ENCODE peak calls at places on chromosomes 16 and 17, in four cellular contexts. A is OCI-LY7, S is HCT116, J is PC-3. K is an unnamed sample.

GRCh38 chr16:10741844-10742243 is 1.8 kb upstream of the NUBP1 start:
- DNase-seq in A (no peak), S (no peak), J (no peak), K (no peak)

GRCh38 chr17:31310877-31311276 is 3.0 kb downstream of the EVI2B start:
- DNase-seq in A (peak), S (no peak), J (no peak), K (no peak)

GRCh38 chr16:57830890-57831484 is 28.7 kb upstream of the KIFC3 start:
- DNase-seq in A (no peak), S (no peak), J (no peak), K (no peak)

GRCh38 chr17:37527249-37527851 is 37.7 kb downstream of the DUSP14 start:
- DNase-seq in A (peak), S (peak), J (peak), K (peak)

GRCh38 chr17:29143894-29144293 is 36.3 kb downstream of the MYO18A start:
- DNase-seq in A (peak), S (no peak), J (peak), K (peak)

GRCh38 chr17:40091691-40092397 is 8.5 kb downstream of the NR1D1 start:
- DNase-seq in A (no peak), S (no peak), J (no peak), K (peak)

GRCh38 chr16:1871974-1872635 is at the start of gene MEIOB:
- DNase-seq in A (no peak), S (no peak), J (no peak), K (peak)

GRCh38 chr17:37787055-37787720 is 42.3 kb upstream of the HNF1B start:
- DNase-seq in A (no peak), S (no peak), J (no peak), K (peak)

GRCh38 chr17:49588312-49588711 is 12.6 kb downstream of the NXPH3 start:
- DNase-seq in A (no peak), S (no peak), J (no peak), K (peak)

GRCh38 chr16:88782454-88783390 is 2.3 kb downstream of the PIEZO1 start:
- DNase-seq in A (peak), S (peak), J (peak), K (peak)

GRCh38 chr17:72530409-72530808 is 409.6 kb downstream of the SOX9 start:
- DNase-seq in A (no peak), S (no peak), J (no peak), K (no peak)

GRCh38 chr17:7250655-7251329 is 742 bp downstream of the CTDNEP1 start:
- DNase-seq in A (no peak), S (no peak), J (no peak), K (peak)

GRCh38 chr17:82334622-82335394 is 1.2 kb upstream of the SECTM1 start:
- DNase-seq in A (peak), S (no peak), J (peak), K (peak)

GRCh38 chr17:60748232-60748631 is 70.6 kb downstream of the BCAS3 start:
- DNase-seq in A (no peak), S (no peak), J (no peak), K (no peak)

GRCh38 chr17:42845918-42846593 is 1.7 kb downstream of the AOC2 start:
- DNase-seq in A (no peak), S (no peak), J (peak), K (no peak)

GRCh38 chr16:57633383-57634064 is 5.1 kb downstream of the ADGRG1 start:
- DNase-seq in A (no peak), S (no peak), J (no peak), K (no peak)

GRCh38 chr16:67052399-67052798 is 23.4 kb downstream of the CBFB start:
- DNase-seq in A (no peak), S (no peak), J (no peak), K (no peak)
- H3K4me2 ChIP-seq in A (no peak), S (no peak), J (no peak), K (no peak)

GRCh38 chr16:68524069-68524820 is 14.8 kb upstream of the ZFP90 start:
- DNase-seq in A (no peak), S (no peak), J (no peak), K (no peak)

GRCh38 chr16:68526143-68526781 is 12.8 kb upstream of the ZFP90 start:
- DNase-seq in A (peak), S (no peak), J (no peak), K (no peak)

GRCh38 chr16:68517606-68518161 is 21.4 kb upstream of the ZFP90 start:
- DNase-seq in A (no peak), S (no peak), J (no peak), K (no peak)

GRCh38 chr16:68519225-68519745 is 19.8 kb upstream of the ZFP90 start:
- DNase-seq in A (no peak), S (no peak), J (no peak), K (no peak)

GRCh38 chr16:68520649-68521086 is 18.4 kb upstream of the ZFP90 start:
- DNase-seq in A (peak), S (peak), J (peak), K (peak)
- H3K4me2 ChIP-seq in A (peak), S (peak), J (peak), K (peak)

GRCh38 chr16:82915139-82915824 is 288.5 kb downstream of the CDH13 start:
- DNase-seq in A (no peak), S (no peak), J (no peak), K (no peak)

DNA sequence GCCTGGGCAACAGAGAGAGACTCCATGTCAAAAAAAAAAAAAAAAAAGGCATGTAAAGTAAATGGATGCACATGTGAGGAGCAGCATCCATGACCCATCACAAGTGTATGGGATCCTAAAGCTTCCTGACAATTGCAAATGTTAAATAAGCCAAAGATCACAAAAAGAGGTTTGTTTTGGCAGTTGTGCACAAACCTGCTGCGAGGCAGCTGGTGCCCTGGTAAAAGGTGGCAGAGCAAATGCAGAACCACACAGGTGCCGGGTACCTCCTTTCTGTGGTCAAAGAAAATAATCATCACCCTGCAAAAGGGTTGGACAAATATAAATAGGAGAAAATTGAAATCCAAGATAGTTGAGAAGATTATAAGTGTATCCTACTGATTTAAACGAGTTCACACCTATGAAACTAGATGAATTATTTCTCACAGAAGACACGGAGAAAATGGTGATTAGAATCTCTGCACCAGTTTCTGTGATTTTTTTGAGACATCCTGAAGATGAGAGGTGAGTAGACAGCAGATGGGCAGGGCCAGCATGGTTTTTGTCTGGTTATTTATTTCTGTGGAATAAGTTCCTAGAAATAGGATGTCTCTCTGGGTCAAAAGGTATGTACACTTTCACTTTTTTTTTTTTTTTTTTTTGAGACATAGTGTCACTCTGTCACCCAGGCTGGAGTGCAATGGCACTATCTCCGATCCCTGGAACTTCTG is 291.3 kb downstream of the CDH13 start:
- DNase-seq in A (no peak), S (no peak), J (no peak), K (no peak)
- H3K4me2 ChIP-seq in A (no peak), S (no peak), J (no peak), K (no peak)

GRCh38 chr16:68909099-68909733 is 65.9 kb downstream of the TANGO6 start:
- DNase-seq in A (no peak), S (no peak), J (no peak), K (no peak)

GRCh38 chr16:68910051-68910450 is 66.7 kb downstream of the TANGO6 start:
- DNase-seq in A (no peak), S (no peak), J (no peak), K (no peak)

GRCh38 chr16:68902376-68903345 is 59.3 kb downstream of the TANGO6 start:
- DNase-seq in A (peak), S (peak), J (peak), K (peak)

GRCh38 chr16:68908000-68908313 is 64.6 kb downstream of the TANGO6 start:
- DNase-seq in A (no peak), S (no peak), J (no peak), K (no peak)

DNA sequence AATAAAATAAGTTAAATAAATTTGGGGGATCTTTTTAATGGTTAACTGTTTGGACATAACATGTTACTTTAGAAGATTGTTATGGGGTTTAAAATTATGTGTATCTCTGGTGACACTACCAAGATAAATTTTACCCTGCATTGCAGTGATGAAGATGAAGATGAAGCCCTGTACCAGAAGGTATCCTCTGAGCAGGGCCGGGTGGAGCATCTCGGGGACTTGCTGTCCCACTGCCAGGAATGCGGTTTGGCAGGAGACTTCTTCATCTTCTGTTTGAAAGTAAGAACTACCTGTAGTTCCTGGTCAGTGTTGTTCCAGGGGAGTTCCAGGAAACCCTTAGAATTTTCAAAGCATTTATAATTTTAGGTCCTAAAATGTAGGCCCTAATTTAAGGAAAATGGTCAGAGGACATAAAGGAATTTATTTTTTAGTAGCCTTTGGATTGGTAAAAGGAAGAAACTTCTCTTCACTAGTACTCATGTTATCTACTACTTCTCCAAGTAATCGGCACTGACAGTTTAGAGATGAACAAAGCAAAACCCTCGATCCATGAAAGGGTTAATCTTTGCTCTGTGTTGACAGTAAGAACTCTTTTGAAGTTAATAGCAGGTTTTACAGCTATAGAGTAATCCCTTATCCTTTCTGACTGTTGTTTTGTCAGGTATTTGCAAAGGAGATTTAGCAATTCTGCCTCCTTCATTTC is 64.1 kb downstream of the TANGO6 start:
- DNase-seq in A (no peak), S (no peak), J (no peak), K (no peak)
- H3K4me2 ChIP-seq in A (no peak), S (no peak), J (no peak), K (no peak)

GRCh38 chr17:59423903-59424302 is 92.4 kb downstream of the YPEL2 start:
- DNase-seq in A (no peak), S (no peak), J (no peak), K (no peak)
- H3K4me2 ChIP-seq in A (no peak), S (no peak), J (no peak), K (no peak)

K was measured in GM23248.